ENCODE peak calls at places on chromosomes 4 and X, in seven cellular contexts. N is kidney glomerular epithelial cell; H is heart left ventricle; O is caudate nucleus; Q is NCI-H524; F is IMR-90; P is stimulated activated CD4-positive, alpha-beta T cell treated with anti-CD3 and anti-CD28 coated beads, Interleukin-12 subunit alpha, Interleukin-12 subunit beta, amount 100 ng/mL, for 24 hours. V is an unnamed sample.

GRCh38 chr4:181685461-181685860 is 557.7 kb upstream of the TENM3 start:
- DNase-seq in Q (no peak), N (no peak), F (peak), H (no peak), O (no peak), P (no peak), V (no peak)

GRCh38 chr4:6771229-6771671 is 11.3 kb upstream of the KIAA0232 start:
- DNase-seq in P (no peak), N (peak), Q (no peak), O (no peak), F (peak), H (peak), V (no peak)

GRCh38 chr4:179123079-179123478 is 1680.8 kb upstream of the AGA start:
- DNase-seq in Q (no peak), N (no peak), F (no peak), O (no peak), H (no peak), P (no peak), V (no peak)

GRCh38 chrX:132443736-132444135 is 45.1 kb downstream of the MBNL3 start:
- DNase-seq in P (no peak), O (no peak), Q (no peak), N (no peak), H (no peak), F (no peak), V (no peak)

GRCh38 chr4:88033309-88033708 is 25.9 kb downstream of the PKD2 start:
- DNase-seq in P (no peak), Q (peak), N (no peak), H (no peak), O (no peak), F (peak), V (no peak)

GRCh38 chr4:124694961-124695598 is 17.5 kb downstream of the ANKRD50 start:
- DNase-seq in H (no peak), P (no peak), O (no peak), F (peak), N (no peak), Q (no peak), V (no peak)

GRCh38 chr4:100738388-100739165 is 220.8 kb upstream of the EMCN start:
- DNase-seq in O (no peak), N (no peak), P (no peak), Q (no peak), F (peak), H (no peak), V (peak)

GRCh38 chrX:43707812-43708548 is 51.9 kb downstream of the MAOA start:
- DNase-seq in P (no peak), H (no peak), Q (no peak), O (no peak), F (no peak), N (no peak), V (no peak)

GRCh38 chr4:2318476-2318875 is 56.6 kb upstream of the MXD4 start:
- DNase-seq in N (no peak), P (no peak), Q (no peak), H (no peak), F (no peak), O (no peak), V (no peak)

GRCh38 chr4:76657443-76657842 is 222.4 kb downstream of the SHROOM3 start:
- DNase-seq in N (no peak), O (no peak), F (no peak), Q (no peak), H (no peak), P (no peak), V (no peak)

GRCh38 chr4:7004331-7004730 is 38.8 kb upstream of the TADA2B start:
- DNase-seq in P (no peak), F (no peak), O (no peak), N (no peak), Q (no peak), H (no peak), V (no peak)

GRCh38 chr4:6446538-6447451 is 25.6 kb downstream of the PPP2R2C start:
- DNase-seq in Q (peak), F (no peak), P (no peak), N (no peak), O (no peak), H (peak), V (no peak)

GRCh38 chr4:77473509-77473908 is 132.1 kb upstream of the CXCL13 start:
- DNase-seq in N (peak), F (peak), Q (no peak), P (no peak), H (no peak), O (no peak), V (no peak)

GRCh38 chr4:54281060-54281781 is 52.1 kb downstream of the PDGFRA start:
- DNase-seq in H (peak), F (peak), O (no peak), P (no peak), N (no peak), Q (no peak), V (no peak)

GRCh38 chr4:38138363-38138762 is 178.2 kb downstream of the PTTG2 start:
- DNase-seq in P (no peak), H (no peak), F (no peak), O (no peak), N (no peak), Q (no peak), V (no peak)

GRCh38 chrX:8194216-8194615 is 23.1 kb upstream of the VCX2 start:
- DNase-seq in H (no peak), P (no peak), F (no peak), O (no peak), Q (no peak), N (no peak), V (no peak)

GRCh38 chrX:150270622-150271021 is 92.5 kb upstream of the MAMLD1 start:
- DNase-seq in N (no peak), Q (no peak), H (no peak), O (no peak), F (no peak), P (no peak), V (no peak)

GRCh38 chrX:48787809-48788471 is 1.6 kb downstream of the GATA1 start:
- DNase-seq in O (no peak), Q (no peak), P (no peak), F (no peak), H (no peak), N (no peak), V (no peak)

GRCh38 chr4:139767168-139767567 is 101.5 kb downstream of the MGST2 start:
- DNase-seq in H (no peak), Q (no peak), N (peak), F (no peak), P (no peak), O (no peak), V (peak)

GRCh38 chrX:1483843-1484637 is 31.3 kb upstream of the ASMTL start:
- DNase-seq in N (no peak), Q (no peak), O (no peak), H (no peak), P (no peak), F (no peak), V (no peak)

GRCh38 chr4:173420324-173420752 is 21.4 kb upstream of the SCRG1 start:
- DNase-seq in P (no peak), O (no peak), N (peak), F (peak), H (no peak), Q (peak), V (no peak)

GRCh38 chr4:71769434-71769833 is 14.4 kb downstream of the GC start:
- DNase-seq in P (no peak), N (no peak), H (no peak), F (no peak), O (no peak), Q (no peak), V (no peak)

GRCh38 chr4:178970433-178971140 is 1528.3 kb upstream of the AGA start:
- DNase-seq in P (no peak), H (no peak), O (no peak), Q (no peak), F (no peak), N (no peak), V (no peak)

GRCh38 chr4:8347660-8348059 is 78.1 kb downstream of the HTRA3 start:
- DNase-seq in P (no peak), Q (no peak), N (no peak), H (no peak), O (no peak), F (no peak), V (no peak)

V was measured in epithelial cell of proximal tubule.